ENCODE peak calls at places on chromosomes 13 and 19, in seven cellular contexts. A, U, O, X, G, Q and M are unnamed samples.

GRCh38 chr13:67650471-67650870 is 420.3 kb upstream of the PCDH9 start:
- DNase-seq in X (no peak), A (no peak), U (no peak), O (no peak), G (no peak), Q (no peak), M (no peak)

GRCh38 chr19:30029721-30030510 is 87.9 kb downstream of the URI1 start:
- DNase-seq in X (peak), Q (no peak), O (peak), U (no peak), G (peak), A (peak), M (no peak)

GRCh38 chr13:107450931-107451330 is 764.4 kb downstream of the LIG4 start:
- DNase-seq in U (no peak), A (peak), O (peak), G (peak), X (no peak), Q (no peak), M (peak)

GRCh38 chr19:6126335-6126974 is 9.0 kb upstream of the ACSBG2 start:
- DNase-seq in G (peak), Q (no peak), X (peak), A (peak), U (no peak), O (peak), M (no peak)

GRCh38 chr19:13827656-13828055 is 32.4 kb downstream of the ZSWIM4 start:
- DNase-seq in A (no peak), Q (no peak), G (no peak), X (no peak), O (no peak), U (no peak), M (no peak)

GRCh38 chr19:47467914-47468313 is 3.8 kb downstream of the SLC8A2 start:
- DNase-seq in X (no peak), U (no peak), G (no peak), A (no peak), O (no peak), Q (no peak), M (no peak)

GRCh38 chr13:35988648-35989081 is 142.5 kb downstream of the DCLK1 start:
- DNase-seq in U (no peak), Q (no peak), X (no peak), O (no peak), A (peak), G (no peak), M (no peak)

GRCh38 chr19:2517881-2518601 is 42.1 kb downstream of the GADD45B start:
- DNase-seq in G (no peak), A (no peak), X (no peak), O (no peak), U (no peak), Q (no peak), M (no peak)

GRCh38 chr19:15869109-15869555 is 28.7 kb downstream of the CYP4F2 start:
- DNase-seq in A (peak), U (no peak), Q (peak), X (peak), O (peak), G (no peak), M (no peak)

GRCh38 chr19:50723069-50723468 is at the start of gene CLEC11A:
- DNase-seq in O (peak), G (peak), U (peak), A (peak), X (no peak), Q (no peak), M (peak)

GRCh38 chr19:47901370-47901769 is 15.3 kb upstream of the SULT2A1 start:
- DNase-seq in O (no peak), U (no peak), Q (no peak), A (no peak), G (no peak), X (no peak), M (peak)

GRCh38 chr19:54390942-54391577 is 24.2 kb upstream of the TTYH1 start:
- DNase-seq in Q (peak), A (peak), X (peak), U (no peak), O (peak), G (peak), M (no peak)

GRCh38 chr13:95481051-95481775 is 71.3 kb upstream of the CLDN10 start:
- DNase-seq in X (no peak), U (no peak), G (no peak), O (peak), A (no peak), Q (no peak), M (no peak)

GRCh38 chr19:10238172-10238783 is 7.1 kb upstream of the S1PR2 start:
- DNase-seq in A (peak), G (peak), Q (no peak), U (no peak), X (no peak), O (peak), M (no peak)

GRCh38 chr13:76848596-76848995 is 37.6 kb downstream of the KCTD12 start:
- DNase-seq in G (no peak), A (no peak), X (no peak), O (no peak), Q (no peak), U (no peak), M (no peak)

GRCh38 chr13:48784906-48785555 is 131.3 kb downstream of the CYSLTR2 start:
- DNase-seq in X (no peak), Q (no peak), G (no peak), A (no peak), O (no peak), U (no peak), M (no peak)